ENCODE peak calls at places on chromosomes 13 and 19, in four cellular contexts. One of them, this sample, is unnamed.

GRCh38 chr13:26299168-26299788 is 45.3 kb downstream of the CDK8 start:
- DNase-seq in GM12878: no peak
- DNase-seq in K562: no peak
- DNase-seq in GM12891: no peak
- DNase-seq in this sample: no peak

GRCh38 chr13:40589285-40590109 is 76.9 kb downstream of the FOXO1 start:
- DNase-seq in K562: no peak
- DNase-seq in GM12891: no peak
- DNase-seq in GM12878: peak
- DNase-seq in this sample: peak

GRCh38 chr13:99686157-99686572 is 184.9 kb downstream of the TM9SF2 start:
- DNase-seq in GM12891: no peak
- DNase-seq in GM12878: no peak
- DNase-seq in K562: peak
- DNase-seq in this sample: no peak

GRCh38 chr19:37007587-37008220 is 70.5 kb upstream of the ZNF420 start:
- DNase-seq in GM12891: no peak
- DNase-seq in K562: peak
- DNase-seq in GM12878: no peak
- DNase-seq in this sample: peak

GRCh38 chr13:60583911-60584753 is 187.1 kb downstream of the TDRD3 start:
- DNase-seq in GM12891: no peak
- DNase-seq in K562: peak
- DNase-seq in GM12878: no peak
- DNase-seq in this sample: peak

GRCh38 chr19:2330632-2331284 is 2.3 kb downstream of the SPPL2B start:
- DNase-seq in GM12891: no peak
- DNase-seq in GM12878: no peak
- DNase-seq in K562: no peak
- DNase-seq in this sample: no peak

GRCh38 chr13:20401586-20401957 is 124.1 kb downstream of the CRYL1 start:
- DNase-seq in GM12891: no peak
- DNase-seq in GM12878: no peak
- DNase-seq in K562: no peak
- DNase-seq in this sample: no peak

GRCh38 chr19:40745402-40745780 is 4.9 kb downstream of the ACTMAP start:
- DNase-seq in GM12878: no peak
- DNase-seq in K562: no peak
- DNase-seq in GM12891: no peak
- DNase-seq in this sample: no peak

GRCh38 chr13:66660013-66660804 is 569.9 kb downstream of the PCDH9 start:
- DNase-seq in K562: no peak
- DNase-seq in GM12878: no peak
- DNase-seq in GM12891: no peak
- DNase-seq in this sample: no peak

GRCh38 chr13:40476175-40476958 is 190.1 kb downstream of the FOXO1 start:
- DNase-seq in GM12878: no peak
- DNase-seq in K562: no peak
- DNase-seq in GM12891: no peak
- DNase-seq in this sample: no peak

GRCh38 chr13:71828564-71828963 is 38.4 kb downstream of the DACH1 start:
- DNase-seq in K562: no peak
- DNase-seq in GM12891: no peak
- DNase-seq in GM12878: no peak
- DNase-seq in this sample: peak

GRCh38 chr19:623974-624373 is 9.4 kb downstream of the POLRMT start:
- DNase-seq in K562: no peak
- DNase-seq in GM12891: no peak
- DNase-seq in GM12878: no peak
- DNase-seq in this sample: no peak

GRCh38 chr13:98327326-98328314 is 150.6 kb upstream of the RNF113B start:
- DNase-seq in GM12891: no peak
- DNase-seq in GM12878: no peak
- DNase-seq in K562: no peak
- DNase-seq in this sample: no peak

GRCh38 chr13:63198076-63198475 is 1782.4 kb upstream of the PCDH20 start:
- DNase-seq in K562: no peak
- DNase-seq in GM12878: no peak
- DNase-seq in GM12891: no peak
- DNase-seq in this sample: no peak

GRCh38 chr19:4402171-4403004 is at the start of gene CHAF1A:
- DNase-seq in GM12878: peak
- DNase-seq in K562: peak
- DNase-seq in GM12891: peak
- DNase-seq in this sample: peak

GRCh38 chr13:34391071-34391470 is 551.0 kb upstream of the NBEA start:
- DNase-seq in K562: no peak
- DNase-seq in GM12878: no peak
- DNase-seq in GM12891: no peak
- DNase-seq in this sample: no peak

GRCh38 chr19:39676004-39676403 is 20.3 kb downstream of the LGALS16 start:
- DNase-seq in GM12891: no peak
- DNase-seq in K562: no peak
- DNase-seq in GM12878: peak
- DNase-seq in this sample: no peak

GRCh38 chr13:26022538-26023292 is 29.1 kb downstream of the SHISA2 start:
- DNase-seq in GM12891: no peak
- DNase-seq in K562: no peak
- DNase-seq in GM12878: no peak
- DNase-seq in this sample: no peak

GRCh38 chr19:3817761-3818160 is 31.6 kb upstream of the MATK start:
- DNase-seq in K562: no peak
- DNase-seq in GM12891: no peak
- DNase-seq in GM12878: no peak
- DNase-seq in this sample: no peak

GRCh38 chr13:98826156-98826555 is 73.7 kb upstream of the SLC15A1 start:
- DNase-seq in GM12878: no peak
- DNase-seq in GM12891: no peak
- DNase-seq in K562: no peak
- DNase-seq in this sample: no peak

GRCh38 chr13:77827350-77827749 is 91.3 kb downstream of the EDNRB start:
- DNase-seq in GM12878: no peak
- DNase-seq in K562: no peak
- DNase-seq in GM12891: no peak
- DNase-seq in this sample: no peak

GRCh38 chr13:105552078-105552477 is 983.4 kb downstream of the EFNB2 start:
- DNase-seq in K562: no peak
- DNase-seq in GM12878: no peak
- DNase-seq in GM12891: no peak
- DNase-seq in this sample: peak

DNA sequence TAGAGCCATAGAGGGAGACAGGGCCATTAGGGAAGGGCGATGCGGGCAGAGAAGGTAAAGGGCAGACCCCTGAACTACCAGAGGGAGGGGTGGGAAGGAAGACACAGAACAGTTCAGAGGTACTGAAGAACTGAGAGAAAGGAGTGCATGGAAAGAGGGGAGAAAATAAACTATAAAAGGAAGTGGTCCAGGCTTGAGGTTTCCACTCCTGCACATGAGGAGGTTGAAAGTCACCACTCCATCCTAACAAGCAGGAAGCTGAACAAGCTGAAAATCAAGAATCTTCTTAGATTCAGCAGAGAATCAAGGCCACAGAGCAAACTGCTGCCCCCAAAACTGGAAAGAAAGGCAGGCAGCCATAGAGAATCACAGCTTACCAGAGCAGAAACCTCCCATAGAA is 45.1 kb downstream of the MIPEP start:
- DNase-seq in GM12878: no peak
- DNase-seq in GM12891: no peak
- DNase-seq in K562: no peak
- DNase-seq in this sample: no peak
- TF ChIP-seq SPI1 in GM12878: peak
- TF ChIP-seq SPI1 in GM12891: peak
- TF ChIP-seq SPI1 in K562: no peak
- TF ChIP-seq SPI1 in this sample: no peak

GRCh38 chr13:110028838-110029621 is 242.6 kb upstream of the IRS2 start:
- DNase-seq in K562: no peak
- DNase-seq in GM12891: no peak
- DNase-seq in GM12878: no peak
- DNase-seq in this sample: no peak

GRCh38 chr13:110024646-110024980 is 238.2 kb upstream of the IRS2 start:
- DNase-seq in GM12878: no peak
- DNase-seq in GM12891: no peak
- DNase-seq in K562: no peak
- DNase-seq in this sample: no peak

GRCh38 chr13:110028311-110028710 is 241.9 kb upstream of the IRS2 start:
- DNase-seq in GM12891: no peak
- DNase-seq in GM12878: no peak
- DNase-seq in K562: no peak
- DNase-seq in this sample: no peak

GRCh38 chr13:110027470-110028240 is 241.3 kb upstream of the IRS2 start:
- DNase-seq in K562: no peak
- DNase-seq in GM12891: no peak
- DNase-seq in GM12878: no peak
- DNase-seq in this sample: no peak

GRCh38 chr13:110023729-110024645 is 237.6 kb upstream of the IRS2 start:
- DNase-seq in K562: no peak
- DNase-seq in GM12891: no peak
- DNase-seq in GM12878: no peak
- DNase-seq in this sample: no peak
- TF ChIP-seq SPI1 in K562: no peak
- TF ChIP-seq SPI1 in GM12891: no peak
- TF ChIP-seq SPI1 in GM12878: no peak
- TF ChIP-seq SPI1 in this sample: no peak

GRCh38 chr19:33798701-33799111 is 2.0 kb downstream of the KCTD15 start:
- DNase-seq in GM12891: no peak
- DNase-seq in K562: no peak
- DNase-seq in GM12878: no peak
- DNase-seq in this sample: no peak

GRCh38 chr19:33797821-33798633 is 1.4 kb downstream of the KCTD15 start:
- DNase-seq in K562: peak
- DNase-seq in GM12891: no peak
- DNase-seq in GM12878: no peak
- DNase-seq in this sample: peak

GRCh38 chr19:33794578-33795369 is 1.9 kb upstream of the KCTD15 start:
- DNase-seq in GM12878: no peak
- DNase-seq in K562: no peak
- DNase-seq in GM12891: no peak
- DNase-seq in this sample: no peak

GRCh38 chr19:33795370-33796163 is 1.1 kb upstream of the KCTD15 start:
- DNase-seq in K562: peak
- DNase-seq in GM12891: peak
- DNase-seq in GM12878: no peak
- DNase-seq in this sample: peak

GRCh38 chr19:33796164-33797100 is at the start of gene KCTD15:
- DNase-seq in GM12878: no peak
- DNase-seq in K562: peak
- DNase-seq in GM12891: no peak
- DNase-seq in this sample: peak
- TF ChIP-seq SPI1 in GM12878: no peak
- TF ChIP-seq SPI1 in K562: no peak
- TF ChIP-seq SPI1 in GM12891: no peak
- TF ChIP-seq SPI1 in this sample: no peak

DNA sequence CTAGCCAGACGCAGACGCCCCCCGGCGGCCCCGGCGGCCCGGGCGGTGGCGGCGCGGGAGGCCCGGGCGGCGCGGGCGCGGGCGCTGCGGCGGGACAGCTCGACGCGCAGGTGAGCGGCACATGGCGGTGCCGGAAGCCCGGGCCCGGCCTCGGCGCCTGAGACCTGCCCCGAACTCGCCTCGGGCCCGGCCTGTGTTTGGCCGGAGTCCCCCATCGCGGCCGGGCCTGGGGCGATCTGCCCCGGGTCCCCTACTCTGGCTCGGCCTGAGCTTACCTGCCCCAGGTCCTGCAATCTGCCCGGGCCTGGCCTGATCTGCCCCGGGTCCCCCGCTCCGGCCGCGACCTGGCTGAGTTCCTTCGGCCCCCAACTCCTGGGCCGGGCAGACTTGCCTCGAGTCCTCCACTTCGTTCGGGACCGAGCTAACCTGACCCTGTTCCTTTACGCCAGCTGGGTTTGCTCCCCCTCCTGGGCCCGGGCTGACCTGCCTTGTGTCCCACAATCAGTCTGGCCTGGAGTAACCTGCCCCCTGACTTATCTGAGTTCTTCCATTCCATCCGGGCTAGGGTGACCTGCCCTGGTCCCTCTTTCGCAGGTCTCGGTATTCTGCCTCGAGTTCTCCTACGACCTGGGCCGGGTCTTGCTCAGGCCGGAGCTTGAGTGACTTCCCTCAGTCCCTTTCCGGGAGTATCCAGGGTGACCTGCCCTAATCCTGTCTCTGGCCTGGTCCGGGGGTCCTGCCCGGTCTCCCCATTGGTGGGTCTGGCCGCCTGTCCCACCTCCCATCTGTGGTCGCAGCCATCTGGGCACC is 777 bp downstream of the UPF1 start:
- DNase-seq in K562: peak
- DNase-seq in GM12878: no peak
- DNase-seq in GM12891: no peak
- DNase-seq in this sample: peak
- TF ChIP-seq SPI1 in K562: no peak
- TF ChIP-seq SPI1 in GM12878: no peak
- TF ChIP-seq SPI1 in GM12891: no peak
- TF ChIP-seq SPI1 in this sample: no peak

GRCh38 chr13:112724788-112725345 is 35.0 kb downstream of the ATP11A start:
- DNase-seq in GM12878: no peak
- DNase-seq in GM12891: no peak
- DNase-seq in K562: no peak
- DNase-seq in this sample: no peak
- TF ChIP-seq SPI1 in GM12878: no peak
- TF ChIP-seq SPI1 in GM12891: no peak
- TF ChIP-seq SPI1 in K562: no peak
- TF ChIP-seq SPI1 in this sample: no peak

DNA sequence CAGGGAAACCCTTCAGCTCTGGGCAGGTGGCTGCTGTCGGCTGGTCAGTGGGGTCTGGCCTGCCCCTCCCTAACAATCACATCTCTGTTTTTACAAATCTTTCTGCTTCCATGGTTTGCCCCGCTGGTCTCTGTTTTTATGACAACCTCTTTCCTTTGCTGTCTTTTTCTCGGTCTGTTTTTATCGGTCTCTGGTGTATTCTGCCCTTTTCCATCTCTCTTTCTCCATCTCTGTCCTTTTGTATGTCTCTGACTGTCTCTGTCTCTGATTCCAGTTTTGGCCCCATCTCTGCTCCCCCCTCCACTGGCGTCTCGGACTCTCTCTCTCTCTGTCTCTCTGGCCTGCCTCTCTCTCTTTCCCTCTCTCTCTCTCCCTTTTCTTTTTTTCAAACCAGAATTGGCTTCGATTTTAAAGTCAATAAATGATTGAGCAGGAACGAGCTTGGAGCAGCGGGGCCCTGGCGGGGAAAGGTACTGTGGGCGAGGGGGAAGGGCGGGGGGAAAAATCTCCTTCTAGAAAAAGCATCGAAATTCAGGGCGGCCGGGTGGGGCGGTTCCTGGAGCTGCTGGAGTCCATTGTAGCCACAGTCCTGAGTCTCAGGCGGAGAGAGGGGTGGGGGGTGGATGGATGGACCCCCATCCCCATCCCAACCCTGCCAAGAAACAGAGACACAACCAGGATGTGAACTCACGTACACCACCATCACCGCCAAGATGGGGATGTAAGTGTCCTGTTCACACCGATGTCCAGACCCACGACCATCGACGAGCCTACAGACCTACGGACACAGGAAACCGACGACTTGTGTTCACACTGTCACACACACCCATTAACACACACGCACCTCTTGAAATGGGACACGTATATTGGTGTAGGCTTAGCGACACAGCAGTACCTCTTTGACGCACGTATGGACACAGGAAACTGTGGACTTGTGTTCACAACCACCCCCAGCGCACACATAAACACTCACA is 3.0 kb downstream of the NFIX start:
- DNase-seq in GM12891: no peak
- DNase-seq in K562: no peak
- DNase-seq in GM12878: no peak
- DNase-seq in this sample: no peak
- TF ChIP-seq SPI1 in GM12891: no peak
- TF ChIP-seq SPI1 in K562: no peak
- TF ChIP-seq SPI1 in GM12878: no peak
- TF ChIP-seq SPI1 in this sample: no peak